ENCODE peak calls at places on chromosome 17, in ten cellular contexts. W is PC-3; L is hepatocyte; C is AG10803; H is T47D; M is stimulated activated CD4-positive, alpha-beta T cell treated with anti-CD3 and anti-CD28 coated beads, Interleukin-12 subunit alpha, Interleukin-12 subunit beta, amount 100 ng/mL, for 4 hours; O is NCI-H187; Y is posterior cingulate gyrus; B is putamen; P is HS-27A. T is an unnamed sample.

GRCh38 chr17:48261297-48261880 is 153.8 kb downstream of the SNX11 start:
- DNase-seq in H (peak), B (no peak), M (no peak), P (no peak), O (no peak), C (peak), L (peak), Y (no peak), W (peak), T (no peak)

GRCh38 chr17:4195306-4195705 is 52.3 kb downstream of the CYB5D2 start:
- DNase-seq in H (no peak), C (peak), O (no peak), M (no peak), B (peak), W (no peak), P (no peak), L (no peak), Y (no peak), T (no peak)

GRCh38 chr17:5122586-5123342 is 6.9 kb downstream of the USP6 start:
- DNase-seq in W (no peak), M (no peak), Y (peak), P (no peak), L (peak), B (no peak), C (no peak), O (no peak), H (no peak), T (peak)

GRCh38 chr17:40461036-40461721 is 17.9 kb downstream of the IGFBP4 start:
- DNase-seq in M (no peak), O (no peak), C (peak), P (no peak), W (peak), H (no peak), B (no peak), Y (no peak), L (peak), T (no peak)

GRCh38 chr17:3788200-3788599 is 12.8 kb downstream of the ITGAE start:
- DNase-seq in M (no peak), B (no peak), O (no peak), P (no peak), C (no peak), H (no peak), W (no peak), Y (peak), L (no peak), T (no peak)

GRCh38 chr17:75615301-75615700 is 17.9 kb upstream of the SMIM5 start:
- DNase-seq in C (no peak), L (no peak), B (no peak), O (no peak), Y (no peak), W (no peak), P (no peak), M (no peak), H (no peak), T (no peak)

GRCh38 chr17:72726936-72727335 is 365.6 kb downstream of the SLC39A11 start:
- DNase-seq in H (no peak), O (peak), Y (no peak), B (no peak), L (no peak), W (peak), M (no peak), P (no peak), C (no peak), T (no peak)

GRCh38 chr17:81198826-81199481 is 23.8 kb downstream of the CEP131 start:
- DNase-seq in L (no peak), P (no peak), M (no peak), C (no peak), O (no peak), B (no peak), Y (no peak), W (no peak), H (no peak), T (no peak)

GRCh38 chr17:78995761-78996451 is 13.7 kb downstream of the CANT1 start:
- DNase-seq in C (no peak), Y (peak), L (peak), B (no peak), W (peak), P (no peak), M (no peak), O (no peak), H (peak), T (peak)

GRCh38 chr17:9244066-9245052 is 223.0 kb downstream of the NTN1 start:
- DNase-seq in M (no peak), Y (peak), O (no peak), L (no peak), H (no peak), B (no peak), P (no peak), C (peak), W (no peak), T (peak)

GRCh38 chr17:34382586-34383224 is 19.7 kb upstream of the CCL1 start:
- DNase-seq in M (peak), C (no peak), H (no peak), W (no peak), B (no peak), Y (no peak), O (no peak), P (no peak), L (no peak), T (no peak)

GRCh38 chr17:76716834-76717205 is 6.1 kb upstream of the MXRA7 start:
- DNase-seq in H (no peak), P (no peak), B (no peak), C (peak), O (no peak), M (no peak), Y (no peak), W (no peak), L (no peak), T (no peak)

GRCh38 chr17:64216030-64216384 is 47.1 kb downstream of the TEX2 start:
- DNase-seq in O (no peak), M (no peak), P (no peak), Y (no peak), H (peak), L (no peak), C (peak), W (no peak), B (no peak), T (no peak)

GRCh38 chr17:29368926-29369325 is 21.2 kb upstream of the TAOK1 start:
- DNase-seq in O (no peak), W (no peak), C (no peak), P (no peak), M (no peak), Y (no peak), H (no peak), L (no peak), B (no peak), T (no peak)

GRCh38 chr17:50192116-50192872 is 9.1 kb downstream of the COL1A1 start:
- DNase-seq in Y (no peak), O (no peak), W (no peak), P (no peak), M (no peak), H (no peak), L (no peak), C (peak), B (no peak), T (no peak)